ENCODE peak calls at places on chromosomes 2 and 18, in six cellular contexts. One of them, this sample, is unnamed.

GRCh38 chr2:105865222-105865913 is 120.7 kb downstream of the NCK2 start:
- DNase-seq in endothelial cell of umbilical vein: no peak
- DNase-seq in GM23338: no peak
- DNase-seq in upper lobe of left lung: no peak
- DNase-seq in A549: no peak
- DNase-seq in pancreas: no peak
- DNase-seq in this sample: no peak

GRCh38 chr18:27605107-27605834 is 420.2 kb upstream of the CHST9 start:
- DNase-seq in upper lobe of left lung: peak
- DNase-seq in GM23338: peak
- DNase-seq in endothelial cell of umbilical vein: peak
- DNase-seq in A549: peak
- DNase-seq in pancreas: peak
- DNase-seq in this sample: no peak

GRCh38 chr2:191661099-191661681 is 16.7 kb upstream of the NABP1 start:
- DNase-seq in endothelial cell of umbilical vein: no peak
- DNase-seq in pancreas: no peak
- DNase-seq in A549: no peak
- DNase-seq in GM23338: no peak
- DNase-seq in upper lobe of left lung: no peak
- DNase-seq in this sample: no peak

GRCh38 chr2:226524381-226524843 is 275.2 kb downstream of the IRS1 start:
- DNase-seq in pancreas: no peak
- DNase-seq in upper lobe of left lung: no peak
- DNase-seq in endothelial cell of umbilical vein: no peak
- DNase-seq in GM23338: no peak
- DNase-seq in A549: peak
- DNase-seq in this sample: no peak

GRCh38 chr2:61707984-61708852 is 145.6 kb downstream of the FAM161A start:
- DNase-seq in A549: peak
- DNase-seq in GM23338: no peak
- DNase-seq in upper lobe of left lung: no peak
- DNase-seq in pancreas: peak
- DNase-seq in endothelial cell of umbilical vein: no peak
- DNase-seq in this sample: no peak

GRCh38 chr2:31268344-31268743 is 34.4 kb downstream of the EHD3 start:
- DNase-seq in endothelial cell of umbilical vein: no peak
- DNase-seq in A549: no peak
- DNase-seq in pancreas: no peak
- DNase-seq in upper lobe of left lung: no peak
- DNase-seq in GM23338: peak
- DNase-seq in this sample: no peak

GRCh38 chr18:29556070-29556469 is 1379.1 kb upstream of the CDH2 start:
- DNase-seq in A549: no peak
- DNase-seq in endothelial cell of umbilical vein: no peak
- DNase-seq in pancreas: no peak
- DNase-seq in GM23338: peak
- DNase-seq in upper lobe of left lung: no peak
- DNase-seq in this sample: no peak

GRCh38 chr2:55314985-55315384 is 46.0 kb upstream of the MTIF2 start:
- DNase-seq in endothelial cell of umbilical vein: no peak
- DNase-seq in GM23338: no peak
- DNase-seq in upper lobe of left lung: no peak
- DNase-seq in pancreas: no peak
- DNase-seq in A549: no peak
- DNase-seq in this sample: no peak

GRCh38 chr2:183552716-183553115 is 428.5 kb downstream of the NUP35 start:
- DNase-seq in pancreas: no peak
- DNase-seq in upper lobe of left lung: no peak
- DNase-seq in GM23338: no peak
- DNase-seq in endothelial cell of umbilical vein: no peak
- DNase-seq in A549: no peak
- DNase-seq in this sample: no peak

GRCh38 chr18:40157120-40157519 is 1797.9 kb upstream of the PIK3C3 start:
- DNase-seq in endothelial cell of umbilical vein: no peak
- DNase-seq in pancreas: no peak
- DNase-seq in upper lobe of left lung: no peak
- DNase-seq in A549: no peak
- DNase-seq in GM23338: no peak
- DNase-seq in this sample: no peak

GRCh38 chr18:36455931-36456330 is 158.4 kb downstream of the FHOD3 start:
- DNase-seq in pancreas: no peak
- DNase-seq in GM23338: no peak
- DNase-seq in A549: no peak
- DNase-seq in endothelial cell of umbilical vein: no peak
- DNase-seq in upper lobe of left lung: no peak
- DNase-seq in this sample: no peak

GRCh38 chr18:56021136-56021813 is 433.3 kb upstream of the TCF4 start:
- DNase-seq in GM23338: no peak
- DNase-seq in endothelial cell of umbilical vein: peak
- DNase-seq in A549: no peak
- DNase-seq in pancreas: no peak
- DNase-seq in upper lobe of left lung: no peak
- DNase-seq in this sample: no peak

GRCh38 chr18:77170850-77171410 is 38.3 kb upstream of the MBP start:
- DNase-seq in upper lobe of left lung: no peak
- DNase-seq in endothelial cell of umbilical vein: no peak
- DNase-seq in GM23338: no peak
- DNase-seq in A549: no peak
- DNase-seq in pancreas: no peak
- DNase-seq in this sample: no peak

GRCh38 chr18:37783771-37784170 is 218.2 kb upstream of the CELF4 start:
- DNase-seq in endothelial cell of umbilical vein: no peak
- DNase-seq in A549: no peak
- DNase-seq in upper lobe of left lung: no peak
- DNase-seq in GM23338: no peak
- DNase-seq in pancreas: no peak
- DNase-seq in this sample: no peak

GRCh38 chr2:229445013-229445412 is 173.9 kb upstream of the PID1 start:
- DNase-seq in upper lobe of left lung: peak
- DNase-seq in endothelial cell of umbilical vein: peak
- DNase-seq in pancreas: peak
- DNase-seq in A549: peak
- DNase-seq in GM23338: peak
- DNase-seq in this sample: peak

GRCh38 chr2:39743170-39743851 is 35.7 kb downstream of the THUMPD2 start:
- DNase-seq in pancreas: no peak
- DNase-seq in GM23338: no peak
- DNase-seq in A549: no peak
- DNase-seq in endothelial cell of umbilical vein: no peak
- DNase-seq in upper lobe of left lung: no peak
- DNase-seq in this sample: no peak

GRCh38 chr2:149611100-149611820 is 23.7 kb upstream of the MMADHC start:
- DNase-seq in pancreas: peak
- DNase-seq in upper lobe of left lung: no peak
- DNase-seq in GM23338: peak
- DNase-seq in endothelial cell of umbilical vein: no peak
- DNase-seq in A549: peak
- DNase-seq in this sample: no peak

DNA sequence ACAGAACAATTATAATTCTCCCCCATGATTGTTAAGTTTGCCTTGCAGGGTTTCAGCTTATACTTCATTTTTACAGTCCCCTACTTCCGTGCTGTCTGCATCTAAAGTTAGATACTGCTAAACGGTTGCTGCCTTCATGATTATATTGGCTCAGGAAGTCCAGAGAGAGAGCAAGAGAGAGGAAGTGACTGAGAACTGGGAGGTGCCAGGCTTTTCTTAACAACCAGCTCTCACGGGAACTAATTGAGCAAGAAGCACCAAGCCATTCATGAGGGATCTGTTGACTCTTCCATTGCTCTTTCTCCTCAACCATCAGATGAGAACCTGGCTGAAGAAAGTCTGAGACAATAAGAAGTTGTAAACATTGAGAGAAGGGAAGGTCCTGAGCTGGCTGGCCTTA is 125.5 kb upstream of the SIX2 start:
- DNase-seq in A549: peak
- DNase-seq in upper lobe of left lung: peak
- DNase-seq in pancreas: no peak
- DNase-seq in endothelial cell of umbilical vein: peak
- DNase-seq in GM23338: no peak
- DNase-seq in this sample: no peak
- H3K4me3 ChIP-seq in A549: no peak
- H3K4me3 ChIP-seq in upper lobe of left lung: no peak
- H3K4me3 ChIP-seq in pancreas: no peak
- H3K4me3 ChIP-seq in endothelial cell of umbilical vein: no peak
- H3K4me3 ChIP-seq in GM23338: no peak
- H3K4me3 ChIP-seq in this sample: no peak

DNA sequence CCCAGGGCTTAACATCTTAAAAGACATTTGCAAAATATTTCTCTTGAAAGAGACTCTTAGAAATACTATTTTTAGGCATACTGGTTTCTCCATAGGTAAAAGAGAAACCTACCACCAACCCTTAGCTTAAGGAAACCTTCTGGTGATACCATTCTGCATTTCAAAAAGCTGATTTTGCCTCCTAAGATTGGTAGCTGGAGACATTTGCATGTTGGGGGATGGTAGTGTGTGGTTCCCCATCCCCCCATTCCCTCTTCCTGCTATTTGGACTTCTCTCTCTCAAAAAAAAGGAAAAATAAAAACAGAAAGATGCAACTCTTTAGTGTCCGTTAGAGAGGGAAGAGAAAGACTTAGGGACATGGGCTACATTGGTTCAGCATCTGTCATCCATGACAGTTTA is 4.2 kb downstream of the LRRTM1 start:
- DNase-seq in A549: no peak
- DNase-seq in GM23338: peak
- DNase-seq in upper lobe of left lung: no peak
- DNase-seq in pancreas: no peak
- DNase-seq in endothelial cell of umbilical vein: no peak
- DNase-seq in this sample: no peak
- H3K4me3 ChIP-seq in A549: no peak
- H3K4me3 ChIP-seq in GM23338: peak
- H3K4me3 ChIP-seq in upper lobe of left lung: no peak
- H3K4me3 ChIP-seq in pancreas: no peak
- H3K4me3 ChIP-seq in endothelial cell of umbilical vein: no peak
- H3K4me3 ChIP-seq in this sample: no peak

DNA sequence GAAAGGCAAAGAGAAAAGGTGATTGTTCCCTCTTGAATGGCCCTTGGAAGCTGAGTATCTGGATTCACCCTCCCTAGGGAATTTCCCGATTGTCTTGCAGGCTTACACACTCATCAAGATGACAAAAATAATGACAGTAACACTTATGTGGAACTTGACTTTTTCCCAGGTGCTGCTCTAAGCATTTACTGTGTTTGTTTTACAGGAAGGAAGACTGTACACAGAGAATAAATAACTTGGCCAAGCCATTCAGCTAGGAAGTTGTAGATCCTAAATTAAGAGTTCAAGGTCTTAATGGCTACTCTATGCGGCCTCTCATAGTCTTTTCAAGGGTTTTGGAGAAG is 536 bp upstream of the DPP4 start:
- DNase-seq in pancreas: no peak
- DNase-seq in GM23338: no peak
- DNase-seq in endothelial cell of umbilical vein: no peak
- DNase-seq in upper lobe of left lung: no peak
- DNase-seq in A549: no peak
- DNase-seq in this sample: no peak
- H3K4me3 ChIP-seq in pancreas: peak
- H3K4me3 ChIP-seq in GM23338: peak
- H3K4me3 ChIP-seq in endothelial cell of umbilical vein: peak
- H3K4me3 ChIP-seq in upper lobe of left lung: peak
- H3K4me3 ChIP-seq in A549: peak
- H3K4me3 ChIP-seq in this sample: peak

DNA sequence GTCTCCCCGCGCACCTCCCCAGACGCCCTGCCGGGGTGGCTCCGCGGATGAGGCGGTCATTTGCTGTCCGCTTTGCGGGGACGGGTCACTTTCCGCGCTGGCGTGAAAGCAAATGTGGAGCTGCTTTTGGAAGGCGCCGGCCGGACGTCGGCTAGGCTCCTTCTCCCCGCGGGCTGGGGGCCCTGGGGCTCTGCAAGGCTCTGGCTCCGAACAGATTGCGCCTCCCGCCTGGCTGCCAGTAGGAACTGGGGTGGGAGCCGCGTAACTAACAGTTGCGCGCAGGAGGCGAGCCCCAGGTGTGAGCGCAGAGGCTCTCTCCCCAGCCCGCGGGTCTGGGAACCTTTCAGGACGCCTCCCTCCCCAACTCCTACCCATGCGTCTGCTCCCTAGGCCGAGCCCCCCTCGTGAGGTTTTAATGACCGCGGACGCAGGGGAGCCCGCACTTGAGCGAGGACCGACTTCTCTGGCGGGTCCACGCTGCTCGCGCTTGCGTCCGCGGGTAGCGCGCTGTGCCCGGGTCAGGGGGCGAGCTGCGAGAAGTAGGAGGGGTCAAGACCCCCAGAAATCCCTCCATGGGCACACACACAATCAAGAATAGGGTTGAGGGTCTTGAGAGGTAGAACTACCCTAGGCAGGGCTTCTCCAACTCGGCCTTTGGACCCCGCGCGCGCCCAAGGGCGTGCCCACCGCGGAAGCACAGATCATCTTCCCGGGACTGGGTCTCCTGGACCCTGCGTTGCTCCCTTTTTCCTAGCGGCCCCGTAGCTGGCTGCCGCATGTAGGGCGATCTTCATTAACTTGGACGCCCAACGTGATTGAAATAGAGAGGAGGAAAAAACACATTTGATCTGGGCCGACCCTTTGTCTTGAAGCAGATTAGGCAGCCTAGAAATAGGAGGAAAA is 146.8 kb downstream of the MEIS1 start:
- DNase-seq in endothelial cell of umbilical vein: no peak
- DNase-seq in pancreas: peak
- DNase-seq in A549: no peak
- DNase-seq in GM23338: peak
- DNase-seq in upper lobe of left lung: no peak
- DNase-seq in this sample: no peak
- H3K4me3 ChIP-seq in endothelial cell of umbilical vein: no peak
- H3K4me3 ChIP-seq in pancreas: peak
- H3K4me3 ChIP-seq in A549: no peak
- H3K4me3 ChIP-seq in GM23338: peak
- H3K4me3 ChIP-seq in upper lobe of left lung: peak
- H3K4me3 ChIP-seq in this sample: peak